ENCODE peak calls at places on chromosomes 6 and 20, in nine cellular contexts. G is lower lobe of right lung; C is GM23338; F is endodermal cell; R is colonic mucosa; X is left lung; I is OCI-LY7; U is CD8-positive, alpha-beta memory T cell; J is pancreas. L is an unnamed sample. For H3K36me3, the result is how much of the 10 kb centered on the place peaks cover.

GRCh38 chr6:38221236-38221635 is 401.7 kb downstream of the ZFAND3 start:
- DNase-seq in J (no peak), F (peak), C (no peak), R (no peak), G (no peak), I (no peak), X (no peak), U (no peak), L (no peak)

GRCh38 chr6:90765895-90766294 is 179.0 kb upstream of the MAP3K7 start:
- DNase-seq in U (no peak), F (no peak), J (no peak), R (no peak), G (no peak), C (no peak), X (no peak), I (no peak), L (no peak)

GRCh38 chr20:57587989-57588377 is 27.1 kb downstream of the PCK1 start:
- DNase-seq in G (no peak), F (no peak), I (no peak), U (no peak), J (no peak), X (no peak), R (no peak), C (no peak), L (no peak)

GRCh38 chr20:21395666-21396044 is 1.7 kb downstream of the NKX2-4 start:
- DNase-seq in U (peak), X (no peak), G (no peak), J (no peak), I (no peak), R (no peak), C (peak), F (no peak), L (no peak)

GRCh38 chr6:34234667-34235604 is 1.7 kb upstream of the HMGA1 start:
- DNase-seq in I (peak), G (peak), U (peak), C (peak), R (peak), X (no peak), J (no peak), F (peak), L (peak)

GRCh38 chr6:117264487-117265424 is 602 bp upstream of the VGLL2 start:
- DNase-seq in X (no peak), G (no peak), R (no peak), U (no peak), F (peak), C (peak), I (no peak), J (no peak), L (peak)

GRCh38 chr20:60950547-60950946 is 301.5 kb upstream of the CDH4 start:
- DNase-seq in C (no peak), R (no peak), G (no peak), X (no peak), I (no peak), F (no peak), J (no peak), U (no peak), L (no peak)

GRCh38 chr20:53581444-53582311 is 12.0 kb downstream of the ZNF217 start:
- DNase-seq in X (no peak), J (peak), G (peak), R (no peak), U (no peak), F (no peak), C (no peak), I (peak), L (no peak)

GRCh38 chr20:10986586-10986985 is 312.8 kb upstream of the JAG1 start:
- DNase-seq in X (no peak), F (no peak), G (no peak), I (no peak), U (no peak), J (no peak), R (no peak), C (no peak), L (no peak)

GRCh38 chr6:155248021-155249001 is 15.5 kb upstream of the CLDN20 start:
- DNase-seq in F (peak), R (peak), I (peak), J (no peak), X (peak), G (peak), U (no peak), C (peak), L (peak)

GRCh38 chr20:62427172-62428007 is at the start of gene RBBP8NL:
- DNase-seq in R (peak), F (peak), G (peak), C (peak), X (peak), J (peak), I (no peak), U (no peak), L (peak)

DNA sequence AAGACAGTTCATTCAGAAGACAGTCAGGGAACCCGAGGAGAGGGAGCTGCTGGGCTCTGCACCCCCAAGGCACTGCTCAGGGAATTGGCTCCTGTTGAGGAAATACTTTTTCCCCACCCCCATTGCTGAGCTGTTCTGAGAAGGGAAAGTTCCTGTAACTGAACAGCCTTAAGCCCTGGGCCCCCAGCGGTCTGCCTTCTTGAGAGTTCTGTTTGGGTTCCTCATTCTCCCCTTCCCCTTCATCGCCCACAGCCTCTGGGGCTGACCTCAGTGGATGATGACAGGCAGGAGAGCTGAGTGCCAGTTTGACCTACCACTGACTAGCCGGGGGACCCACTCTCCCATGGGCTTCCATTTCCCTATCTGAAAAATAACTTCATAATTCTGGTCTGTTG is 10.7 kb downstream of the HCK start:
- DNase-seq in X (peak), C (no peak), J (peak), F (no peak), I (no peak), U (no peak), G (peak), R (peak), L (no peak)
- H3K4me3 ChIP-seq in X (peak), C (no peak), J (no peak), F (no peak), I (no peak), U (no peak), G (peak), R (no peak), L (no peak)

GRCh38 chr6:157203764-157204163 is 119.6 kb downstream of the TMEM242 start:
- DNase-seq in R (no peak), U (no peak), X (no peak), I (no peak), J (no peak), G (no peak), F (no peak), C (no peak), L (no peak)
- H3K36me3 ChIP-seq in R (under half), U (under half), X (under half), I (half or more), J (under half), G (half or more), F (half or more), C (under half), L (under half)

GRCh38 chr6:111267764-111268333 is 180.5 kb downstream of the SLC16A10 start:
- DNase-seq in R (no peak), U (no peak), I (no peak), J (no peak), C (no peak), G (no peak), X (no peak), F (no peak), L (no peak)
- H3K4me3 ChIP-seq in R (no peak), U (no peak), I (no peak), J (no peak), C (no peak), G (no peak), X (no peak), F (no peak), L (no peak)

DNA sequence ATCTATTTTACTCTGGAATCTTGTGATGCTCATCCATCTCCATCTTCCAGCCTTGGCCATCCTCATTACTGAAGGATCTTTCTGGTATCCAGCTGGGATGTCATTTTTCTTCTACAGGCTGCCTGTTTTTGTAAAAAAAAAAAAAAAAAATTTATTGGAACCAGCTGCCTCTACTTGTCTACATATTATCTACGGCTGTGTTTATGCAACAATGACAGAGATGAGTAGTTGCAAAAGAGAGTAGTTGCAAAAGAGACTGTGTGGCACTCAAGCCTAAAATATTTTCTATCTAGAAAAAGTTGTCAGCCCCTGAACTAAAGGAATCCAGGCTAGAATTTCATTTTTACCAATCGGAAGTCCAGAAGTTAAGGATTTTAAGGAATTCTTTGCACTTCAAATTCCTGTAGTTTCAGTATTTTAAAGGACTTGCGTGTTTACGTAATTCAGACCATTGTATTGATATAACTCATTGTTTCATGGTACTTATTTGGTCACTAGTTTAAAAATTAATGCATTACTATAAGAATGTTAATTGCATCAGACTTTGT is 38.6 kb upstream of the PLCG1 start:
- DNase-seq in G (no peak), J (no peak), R (no peak), F (no peak), I (no peak), U (no peak), X (no peak), C (no peak), L (no peak)
- H3K36me3 ChIP-seq in G (half or more), J (under half), R (under half), F (half or more), I (half or more), U (half or more), X (under half), C (half or more), L (under half)

DNA sequence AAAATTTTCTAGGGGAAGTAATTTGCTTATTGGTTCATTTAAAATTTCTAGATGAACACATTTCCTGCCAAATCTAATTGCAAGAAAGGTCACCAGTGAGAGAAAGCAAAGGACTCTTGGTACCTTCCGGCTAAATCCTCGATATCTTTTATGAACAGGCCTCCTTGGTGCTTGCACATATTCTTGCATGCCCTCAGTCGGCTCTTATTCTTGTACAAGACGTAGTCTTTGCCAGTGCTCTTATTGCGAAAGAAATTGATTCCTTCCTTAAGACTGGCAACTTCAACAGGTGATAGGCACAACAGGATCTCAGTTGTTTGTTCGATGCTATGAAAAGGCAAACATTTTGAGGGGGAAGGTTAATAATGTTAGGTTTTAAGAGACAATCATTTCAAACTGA is 141.7 kb upstream of the CARMIL1 start:
- DNase-seq in F (no peak), I (peak), C (no peak), U (no peak), J (no peak), X (no peak), G (no peak), R (no peak), L (no peak)
- H3K4me3 ChIP-seq in F (no peak), I (peak), C (no peak), U (peak), J (peak), X (peak), G (peak), R (peak), L (no peak)